ENCODE peak calls at places on chromosomes 7 and 10, in eight cellular contexts. U is upper lobe of left lung, X is Peyer's patch, Q is HFFc6, G is psoas muscle, Y is nephron progenitor cell, N is RWPE1, B is suprapubic skin. M is an unnamed sample.

GRCh38 chr10:27607591-27607990 is 103.5 kb downstream of the RAB18 start:
- DNase-seq in N (no peak), B (no peak), G (no peak), Q (no peak), X (no peak), U (no peak), Y (no peak), M (no peak)

GRCh38 chr7:29920491-29920890 is 69.1 kb downstream of the SCRN1 start:
- DNase-seq in U (no peak), Q (no peak), N (no peak), X (no peak), Y (no peak), G (no peak), B (no peak), M (no peak)

GRCh38 chr7:154928136-154929005 is 74.6 kb downstream of the PAXIP1 start:
- DNase-seq in Q (peak), G (no peak), Y (no peak), N (peak), U (no peak), X (peak), B (no peak), M (peak)

GRCh38 chr10:11810313-11810766 is 12.8 kb upstream of the PROSER2 start:
- DNase-seq in U (no peak), B (no peak), Y (no peak), G (no peak), X (no peak), N (no peak), Q (no peak), M (no peak)

GRCh38 chr7:24052572-24053223 is 231.3 kb upstream of the NPY start:
- DNase-seq in X (no peak), Q (peak), N (peak), B (no peak), U (no peak), G (no peak), Y (no peak), M (peak)

GRCh38 chr7:30470783-30471182 is 7.8 kb downstream of the NOD1 start:
- DNase-seq in X (no peak), Y (no peak), G (no peak), Q (peak), B (no peak), N (no peak), U (no peak), M (peak)

GRCh38 chr7:7883394-7883793 is 85.2 kb upstream of the GLCCI1 start:
- DNase-seq in G (no peak), Q (no peak), X (no peak), U (no peak), N (no peak), B (no peak), Y (no peak), M (no peak)

GRCh38 chr7:132402751-132403245 is 173.5 kb downstream of the PLXNA4 start:
- DNase-seq in G (no peak), Q (no peak), X (no peak), U (peak), N (no peak), B (no peak), Y (no peak), M (no peak)

GRCh38 chr7:102415685-102416225 is 17.6 kb upstream of the ORAI2 start:
- DNase-seq in N (no peak), B (no peak), U (peak), Y (no peak), X (no peak), G (no peak), Q (no peak), M (no peak)

GRCh38 chr10:59894114-59894513 is 12.2 kb downstream of the CCDC6 start:
- DNase-seq in B (no peak), X (no peak), G (peak), N (peak), Y (no peak), Q (peak), U (no peak), M (peak)

GRCh38 chr7:92837214-92837749 is 909 bp upstream of the CDK6 start:
- DNase-seq in X (no peak), G (no peak), B (no peak), U (no peak), Y (no peak), N (no peak), Q (peak), M (peak)
- TF ChIP-seq CTCF in X (no peak), G (no peak), B (no peak), U (no peak), Y (no peak), N (no peak), Q (no peak), M (no peak)

GRCh38 chr10:93039110-93039509 is 21.5 kb upstream of the CYP26C1 start:
- DNase-seq in Q (no peak), G (no peak), B (no peak), X (no peak), U (no peak), N (no peak), Y (no peak), M (no peak)

GRCh38 chr10:93034426-93034825 is 26.2 kb upstream of the CYP26C1 start:
- DNase-seq in Y (no peak), G (no peak), X (no peak), N (no peak), B (no peak), Q (no peak), U (no peak), M (no peak)

GRCh38 chr10:93039721-93040120 is 20.9 kb upstream of the CYP26C1 start:
- DNase-seq in Y (no peak), N (peak), B (no peak), U (no peak), G (no peak), X (no peak), Q (peak), M (peak)
- TF ChIP-seq CTCF in Y (no peak), N (no peak), B (no peak), U (no peak), G (no peak), X (no peak), Q (peak), M (peak)

DNA sequence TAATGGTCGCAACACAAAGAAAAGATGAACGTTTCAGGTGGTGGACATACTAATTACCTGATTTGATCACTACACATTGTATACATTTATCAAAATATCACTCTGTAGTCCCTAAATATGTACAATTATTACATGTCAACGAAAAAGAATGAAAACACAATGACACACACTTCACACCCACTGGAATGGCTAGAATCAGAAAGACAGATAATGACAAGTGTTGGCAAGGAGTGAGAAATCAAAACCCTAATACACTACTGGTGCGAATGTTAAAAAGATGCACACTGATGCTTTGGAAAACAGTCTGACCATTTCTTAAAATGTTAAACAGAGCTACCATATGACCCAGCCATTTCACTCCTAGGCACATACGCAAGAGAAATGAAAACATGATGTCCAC is 2.3 kb downstream of the COA1 start:
- DNase-seq in B (no peak), X (no peak), U (no peak), Y (no peak), N (no peak), Q (no peak), G (no peak), M (no peak)
- TF ChIP-seq CTCF in B (no peak), X (no peak), U (no peak), Y (no peak), N (no peak), Q (no peak), G (no peak), M (no peak)

GRCh38 chr10:88115406-88115805 is 252.0 kb downstream of the PTEN start:
- DNase-seq in Q (no peak), N (no peak), B (no peak), X (no peak), G (no peak), U (no peak), Y (no peak), M (no peak)

GRCh38 chr10:88115968-88116367 is 252.5 kb downstream of the PTEN start:
- DNase-seq in Q (peak), U (no peak), N (no peak), X (no peak), G (no peak), Y (no peak), B (no peak), M (peak)

GRCh38 chr10:88113657-88114272 is 250.3 kb downstream of the PTEN start:
- DNase-seq in Q (no peak), U (no peak), G (no peak), B (no peak), X (no peak), N (no peak), Y (no peak), M (no peak)

GRCh38 chr10:88113232-88113631 is 249.8 kb downstream of the PTEN start:
- DNase-seq in Q (no peak), B (no peak), X (no peak), N (no peak), G (peak), U (no peak), Y (no peak), M (no peak)

DNA sequence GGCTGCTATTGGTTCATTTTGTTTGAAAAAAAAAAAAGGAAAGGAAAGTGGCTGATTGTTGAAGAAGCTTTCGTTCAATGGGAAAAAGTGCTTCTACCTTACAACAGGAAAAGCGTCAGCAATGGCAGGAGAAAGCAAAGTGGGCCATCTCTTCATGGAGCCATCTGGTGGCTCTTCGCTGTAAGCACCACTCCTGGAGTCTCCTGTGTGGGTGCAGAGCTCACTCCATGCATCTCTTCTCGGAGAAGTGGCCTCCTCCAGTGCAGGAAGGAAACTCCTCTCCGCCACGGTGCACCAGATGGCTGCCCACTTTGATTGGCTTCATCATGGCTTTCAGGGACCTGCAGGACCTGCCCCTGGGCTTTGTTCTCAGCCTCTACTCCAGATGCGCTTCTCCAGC is 250.9 kb downstream of the PTEN start:
- DNase-seq in X (no peak), Y (no peak), U (no peak), Q (no peak), G (peak), B (no peak), N (peak), M (peak)
- TF ChIP-seq CTCF in X (peak), Y (peak), U (peak), Q (peak), G (peak), B (peak), N (no peak), M (no peak)

DNA sequence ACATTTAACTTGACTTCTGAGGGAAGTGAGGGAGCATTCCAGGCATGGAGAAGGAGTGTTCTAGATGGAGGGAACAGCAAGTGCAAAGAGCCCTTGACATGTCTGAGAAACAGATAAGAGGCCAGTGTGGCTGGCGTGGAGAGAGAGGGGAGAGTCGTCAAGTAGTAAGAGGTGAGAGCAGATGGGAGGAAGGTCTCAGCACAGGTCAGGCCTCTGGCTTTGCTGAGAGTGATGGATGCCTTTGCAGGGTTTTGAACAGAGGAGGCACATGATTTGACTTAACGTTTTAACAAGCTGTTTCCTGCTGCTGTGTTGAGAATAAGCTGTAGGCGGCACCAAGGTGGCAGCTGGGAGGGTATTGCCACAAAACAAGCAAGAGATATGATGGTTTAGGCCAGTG is 97.2 kb downstream of the KAT6B start:
- DNase-seq in X (no peak), B (no peak), U (no peak), Y (peak), N (no peak), G (no peak), Q (no peak), M (no peak)
- TF ChIP-seq CTCF in X (no peak), B (no peak), U (no peak), Y (no peak), N (no peak), G (no peak), Q (no peak), M (no peak)